ENCODE peak calls at places on chromosomes 5 and 9, in nine cellular contexts. M is uterus; V is A549; H is OCI-LY7; Z is prostate gland; N is mesendoderm; B is CD4-positive, alpha-beta memory T cell; A is HCT116; F is SJSA1. U is an unnamed sample.

GRCh38 chr5:52771343-52772039 is 16.2 kb upstream of the ITGA1 start:
- DNase-seq in M (no peak), V (no peak), H (no peak), Z (no peak), N (no peak), B (peak), A (no peak), F (no peak), U (no peak)

GRCh38 chr9:86968258-86968920 is 21.1 kb upstream of the GAS1 start:
- DNase-seq in M (no peak), V (no peak), H (no peak), Z (no peak), N (no peak), B (no peak), A (no peak), F (no peak), U (no peak)

GRCh38 chr5:159965031-159965837 is 43.7 kb upstream of the TTC1 start:
- DNase-seq in M (no peak), V (peak), H (peak), Z (no peak), N (peak), B (no peak), A (peak), F (peak), U (peak)

GRCh38 chr5:143108498-143109128 is 294.9 kb downstream of the NR3C1 start:
- DNase-seq in M (peak), V (no peak), H (no peak), Z (peak), N (no peak), B (no peak), A (no peak), F (no peak), U (peak)

GRCh38 chr9:2285411-2285810 is 270.3 kb downstream of the SMARCA2 start:
- DNase-seq in M (no peak), V (no peak), H (no peak), Z (no peak), N (no peak), B (no peak), A (no peak), F (no peak), U (no peak)

GRCh38 chr5:125085797-125086505 is 339.5 kb upstream of the ZNF608 start:
- DNase-seq in M (no peak), V (no peak), H (no peak), Z (no peak), N (no peak), B (no peak), A (no peak), F (no peak), U (no peak)

GRCh38 chr5:138695781-138696180 is 57.4 kb upstream of the CTNNA1 start:
- DNase-seq in M (no peak), V (no peak), H (no peak), Z (no peak), N (no peak), B (no peak), A (no peak), F (no peak), U (no peak)

GRCh38 chr9:120977321-120977720 is 50.7 kb upstream of the TRAF1 start:
- DNase-seq in M (no peak), V (no peak), H (no peak), Z (no peak), N (no peak), B (no peak), A (no peak), F (no peak), U (no peak)

GRCh38 chr9:108094676-108094993 is 605.1 kb upstream of the KLF4 start:
- DNase-seq in M (no peak), V (peak), H (no peak), Z (no peak), N (no peak), B (no peak), A (no peak), F (no peak), U (no peak)

GRCh38 chr9:3413984-3414383 is 111.8 kb downstream of the RFX3 start:
- DNase-seq in M (no peak), V (no peak), H (no peak), Z (no peak), N (no peak), B (no peak), A (no peak), F (no peak), U (no peak)

GRCh38 chr5:159155960-159156359 is 53.4 kb downstream of the RNF145 start:
- DNase-seq in M (no peak), V (no peak), H (peak), Z (no peak), N (no peak), B (no peak), A (no peak), F (no peak), U (no peak)

GRCh38 chr5:144203750-144204596 is 33.3 kb downstream of the KCTD16 start:
- DNase-seq in M (peak), V (no peak), H (peak), Z (peak), N (peak), B (peak), A (peak), F (peak), U (peak)

GRCh38 chr9:27258662-27259061 is 38.3 kb downstream of the EQTN start:
- DNase-seq in M (no peak), V (no peak), H (no peak), Z (no peak), N (no peak), B (no peak), A (no peak), F (no peak), U (no peak)

GRCh38 chr9:121858788-121859187 is 207.4 kb downstream of the DAB2IP start:
- DNase-seq in M (no peak), V (no peak), H (peak), Z (no peak), N (peak), B (no peak), A (no peak), F (peak), U (no peak)

DNA sequence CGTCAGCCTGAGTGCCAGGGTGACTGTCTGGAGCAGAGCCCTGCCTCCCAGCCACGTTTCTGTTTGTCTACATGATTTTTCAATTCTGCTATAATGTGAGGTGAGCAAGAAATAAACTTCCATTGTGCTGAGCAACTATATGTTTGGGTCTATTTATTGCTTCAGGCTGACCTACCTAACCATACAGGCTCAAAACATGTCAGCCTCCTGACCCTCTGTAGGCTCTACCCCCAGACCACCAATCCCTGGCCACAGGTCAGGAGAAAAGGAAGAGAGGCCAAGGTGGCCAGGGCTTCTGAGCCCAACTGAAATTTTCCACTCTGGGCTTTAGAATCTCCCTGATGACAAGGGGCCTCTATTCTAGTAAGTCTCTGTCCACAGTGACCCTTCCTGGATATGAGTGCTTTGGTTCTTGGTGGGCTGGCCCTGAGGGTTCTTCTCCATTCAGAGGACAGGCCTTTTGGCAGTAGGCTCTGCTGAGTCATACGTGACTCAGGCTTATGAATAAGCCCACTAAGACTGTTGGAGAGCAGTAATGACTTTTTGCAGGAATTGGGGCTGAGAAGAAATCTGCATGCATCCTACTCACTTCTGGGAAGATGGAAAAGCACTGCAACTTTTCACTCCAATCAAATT is 117.2 kb upstream of the TBCA start:
- DNase-seq in M (no peak), V (peak), H (no peak), Z (no peak), N (peak), B (no peak), A (peak), F (peak), U (peak)
- H3K27ac ChIP-seq in M (no peak), V (peak), H (no peak), Z (no peak), N (no peak), B (no peak), A (peak), F (peak), U (peak)

GRCh38 chr5:88658005-88658404 is 225.0 kb downstream of the MEF2C start:
- DNase-seq in M (no peak), V (no peak), H (no peak), Z (no peak), N (no peak), B (no peak), A (no peak), F (no peak), U (no peak)

GRCh38 chr5:88660947-88661869 is 221.8 kb downstream of the MEF2C start:
- DNase-seq in M (peak), V (peak), H (peak), Z (no peak), N (peak), B (no peak), A (peak), F (peak), U (peak)

GRCh38 chr5:88661870-88662207 is 221.1 kb downstream of the MEF2C start:
- DNase-seq in M (no peak), V (no peak), H (no peak), Z (no peak), N (no peak), B (no peak), A (no peak), F (no peak), U (no peak)

GRCh38 chr5:88660326-88660946 is 222.5 kb downstream of the MEF2C start:
- DNase-seq in M (no peak), V (peak), H (peak), Z (no peak), N (peak), B (no peak), A (peak), F (peak), U (peak)

DNA sequence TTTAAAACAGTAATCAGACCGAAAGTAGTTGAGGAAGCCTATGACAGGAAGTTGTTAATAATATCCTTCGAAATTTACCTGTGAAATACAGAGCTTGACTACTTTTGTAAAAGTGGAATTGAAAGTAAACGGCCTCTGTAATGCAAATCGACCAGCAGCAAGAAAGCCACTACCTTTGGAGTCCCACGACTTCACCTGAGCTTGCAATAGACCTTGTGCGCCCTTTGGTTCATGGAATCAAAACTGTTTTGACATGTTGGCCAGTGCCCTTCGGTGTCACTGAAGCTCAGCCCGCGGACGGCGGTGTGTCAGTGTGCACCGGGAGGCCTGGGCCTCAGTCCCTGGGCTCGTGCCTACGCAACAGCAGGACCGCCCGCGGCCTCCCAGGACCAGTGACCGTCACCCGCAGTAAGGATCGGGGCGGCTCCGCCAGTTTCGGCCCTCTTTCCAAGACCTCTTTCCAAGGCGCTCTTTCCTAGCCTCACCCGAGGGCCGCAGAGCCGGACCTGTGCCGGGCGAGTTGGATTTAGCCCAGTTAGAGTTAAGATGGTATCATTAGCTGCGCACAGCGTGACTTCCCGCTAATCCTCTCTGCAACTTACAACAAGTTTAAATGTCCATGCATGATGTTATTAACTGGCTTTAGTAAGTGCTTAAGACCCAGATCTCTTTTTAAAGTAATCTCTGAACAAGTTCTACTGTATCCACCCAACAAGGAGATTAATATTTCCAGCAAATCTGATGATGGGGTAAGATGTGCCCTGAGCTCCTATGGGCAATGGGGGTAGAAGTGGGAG is 223.3 kb downstream of the MEF2C start:
- DNase-seq in M (no peak), V (no peak), H (peak), Z (no peak), N (peak), B (no peak), A (no peak), F (no peak), U (peak)
- H3K27ac ChIP-seq in M (no peak), V (no peak), H (peak), Z (no peak), N (no peak), B (no peak), A (no peak), F (peak), U (no peak)

GRCh38 chr5:45335978-45336377 is 360.2 kb downstream of the HCN1 start:
- DNase-seq in M (no peak), V (no peak), H (no peak), Z (no peak), N (no peak), B (no peak), A (no peak), F (no peak), U (no peak)
- H3K27ac ChIP-seq in M (no peak), V (no peak), H (no peak), Z (no peak), N (no peak), B (no peak), A (no peak), F (no peak), U (no peak)

DNA sequence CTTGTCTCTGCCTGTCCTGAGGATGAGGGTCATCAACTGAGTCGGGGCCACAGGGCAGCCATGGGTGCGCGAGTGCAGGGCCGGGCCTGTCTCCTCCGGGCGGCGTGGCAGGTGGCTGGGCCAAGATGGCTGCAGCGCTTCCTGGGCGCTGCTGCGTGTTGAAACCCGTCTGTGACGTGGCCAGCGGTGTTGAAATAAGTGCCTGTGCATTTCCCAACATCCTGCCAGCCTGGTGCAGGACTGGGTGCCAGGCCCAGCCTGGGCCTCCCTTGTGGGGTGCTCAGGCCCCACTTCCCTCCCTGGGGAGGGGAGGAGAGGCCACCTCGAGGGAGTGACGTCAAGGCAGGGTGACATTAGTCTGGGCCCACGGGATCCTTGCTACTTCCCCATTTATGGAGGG is 45.5 kb downstream of the RXRA start:
- DNase-seq in M (no peak), V (no peak), H (no peak), Z (peak), N (no peak), B (no peak), A (no peak), F (no peak), U (no peak)
- H3K27ac ChIP-seq in M (no peak), V (peak), H (no peak), Z (peak), N (no peak), B (no peak), A (no peak), F (peak), U (no peak)

DNA sequence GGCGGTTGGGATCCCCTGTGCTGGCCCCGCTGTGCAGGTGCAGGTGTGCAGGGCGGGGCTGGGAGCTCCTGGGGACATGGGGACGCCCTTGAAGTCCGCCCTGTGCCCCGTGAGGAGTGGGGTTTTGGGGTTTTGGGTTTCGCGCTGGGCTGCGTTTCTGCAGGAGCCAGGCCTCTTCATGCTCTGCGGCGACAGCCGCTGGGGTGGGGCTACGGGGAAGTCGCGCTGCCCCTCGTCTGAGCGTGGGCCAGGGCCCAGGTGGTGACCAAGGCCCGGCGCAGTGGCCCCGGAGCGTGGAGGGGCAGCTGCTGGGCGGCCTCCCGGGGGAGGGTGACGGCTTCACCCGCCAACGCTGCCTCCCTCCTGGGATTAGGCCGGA is 47.8 kb upstream of the IRX4 start:
- DNase-seq in M (no peak), V (no peak), H (no peak), Z (peak), N (no peak), B (no peak), A (no peak), F (peak), U (no peak)
- H3K27ac ChIP-seq in M (peak), V (no peak), H (no peak), Z (peak), N (no peak), B (no peak), A (no peak), F (no peak), U (no peak)

GRCh38 chr5:119212026-119212425 is 141.1 kb downstream of the DMXL1 start:
- DNase-seq in M (no peak), V (no peak), H (no peak), Z (no peak), N (no peak), B (no peak), A (no peak), F (no peak), U (no peak)
- H3K27ac ChIP-seq in M (no peak), V (no peak), H (no peak), Z (no peak), N (no peak), B (no peak), A (no peak), F (no peak), U (no peak)

GRCh38 chr9:95788011-95788410 is 87.5 kb upstream of the ERCC6L2 start:
- DNase-seq in M (no peak), V (no peak), H (no peak), Z (no peak), N (peak), B (no peak), A (no peak), F (no peak), U (no peak)
- H3K27ac ChIP-seq in M (no peak), V (no peak), H (no peak), Z (no peak), N (no peak), B (no peak), A (no peak), F (no peak), U (no peak)

DNA sequence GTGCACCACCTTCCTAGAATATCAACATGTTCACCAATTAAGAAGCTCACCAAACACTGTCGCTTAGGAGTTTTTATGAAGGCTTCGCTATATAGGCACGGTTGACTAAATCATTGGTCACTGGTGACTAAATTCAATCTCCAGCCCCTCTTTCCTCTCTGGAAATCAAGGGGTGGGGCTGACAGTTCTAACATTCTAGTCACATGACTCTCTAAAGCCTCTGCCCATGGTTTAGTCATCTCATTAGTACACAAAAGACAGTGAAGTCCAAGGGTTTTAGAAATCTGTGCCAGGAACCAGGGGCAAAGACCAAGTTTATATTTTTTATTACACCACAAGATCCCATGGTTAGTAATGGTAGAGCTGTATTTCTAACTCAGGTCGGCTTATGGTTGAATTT is 243.2 kb downstream of the ELAVL2 start:
- DNase-seq in M (no peak), V (no peak), H (no peak), Z (no peak), N (no peak), B (no peak), A (no peak), F (no peak), U (no peak)
- H3K27ac ChIP-seq in M (no peak), V (no peak), H (no peak), Z (no peak), N (no peak), B (no peak), A (no peak), F (no peak), U (no peak)

U was measured in WERI-Rb-1.